ENCODE peak calls at places on chromosomes 7 and 10, in four cellular contexts. E is breast epithelium, S is K562, G is sigmoid colon. I is an unnamed sample. For H3K4me1, the result is how much of the 10 kb centered on the place peaks cover.

GRCh38 chr7:112453505-112454171 is 3.4 kb downstream of the IFRD1 start:
- DNase-seq in E (no peak), S (no peak), G (no peak), I (no peak)

GRCh38 chr10:32346551-32347362 is at the start of gene EPC1:
- DNase-seq in E (peak), S (peak), G (peak), I (peak)

GRCh38 chr10:132068431-132069121 is 2.8 kb downstream of the JAKMIP3 start:
- DNase-seq in E (no peak), S (no peak), G (no peak), I (peak)

GRCh38 chr10:21675157-21675796 is 141.2 kb downstream of the MLLT10 start:
- DNase-seq in E (no peak), S (peak), G (no peak), I (no peak)

GRCh38 chr7:89975577-89975976 is 178.7 kb upstream of the STEAP1 start:
- DNase-seq in E (no peak), S (no peak), G (no peak), I (no peak)

GRCh38 chr10:12186324-12186723 is 9.4 kb downstream of the NUDT5 start:
- DNase-seq in E (no peak), S (no peak), G (no peak), I (no peak)

GRCh38 chr7:78039791-78040776 is 241.5 kb downstream of the PHTF2 start:
- DNase-seq in E (no peak), S (peak), G (peak), I (no peak)

GRCh38 chr7:133698127-133698526 is 429.0 kb upstream of the LRGUK start:
- DNase-seq in E (no peak), S (no peak), G (no peak), I (no peak)

GRCh38 chr7:5143106-5143505 is 46.9 kb upstream of the WIPI2 start:
- DNase-seq in E (no peak), S (no peak), G (no peak), I (no peak)

GRCh38 chr10:71333154-71333887 is 14.3 kb downstream of the SLC29A3 start:
- DNase-seq in E (no peak), S (no peak), G (no peak), I (no peak)

GRCh38 chr7:26293569-26294308 is 2.1 kb downstream of the SNX10 start:
- DNase-seq in E (no peak), S (no peak), G (no peak), I (no peak)

GRCh38 chr10:71554671-71555070 is 158.0 kb downstream of the CDH23 start:
- DNase-seq in E (no peak), S (no peak), G (no peak), I (no peak)

GRCh38 chr7:123729217-123729578 is 19.6 kb downstream of the WASL start:
- DNase-seq in E (no peak), S (no peak), G (no peak), I (no peak)

GRCh38 chr7:123734498-123734897 is 14.3 kb downstream of the WASL start:
- DNase-seq in E (no peak), S (no peak), G (no peak), I (no peak)

GRCh38 chr7:123735539-123735938 is 13.3 kb downstream of the WASL start:
- DNase-seq in E (no peak), S (no peak), G (no peak), I (no peak)

GRCh38 chr7:123727071-123727837 is 21.5 kb downstream of the WASL start:
- DNase-seq in E (no peak), S (no peak), G (no peak), I (no peak)

DNA sequence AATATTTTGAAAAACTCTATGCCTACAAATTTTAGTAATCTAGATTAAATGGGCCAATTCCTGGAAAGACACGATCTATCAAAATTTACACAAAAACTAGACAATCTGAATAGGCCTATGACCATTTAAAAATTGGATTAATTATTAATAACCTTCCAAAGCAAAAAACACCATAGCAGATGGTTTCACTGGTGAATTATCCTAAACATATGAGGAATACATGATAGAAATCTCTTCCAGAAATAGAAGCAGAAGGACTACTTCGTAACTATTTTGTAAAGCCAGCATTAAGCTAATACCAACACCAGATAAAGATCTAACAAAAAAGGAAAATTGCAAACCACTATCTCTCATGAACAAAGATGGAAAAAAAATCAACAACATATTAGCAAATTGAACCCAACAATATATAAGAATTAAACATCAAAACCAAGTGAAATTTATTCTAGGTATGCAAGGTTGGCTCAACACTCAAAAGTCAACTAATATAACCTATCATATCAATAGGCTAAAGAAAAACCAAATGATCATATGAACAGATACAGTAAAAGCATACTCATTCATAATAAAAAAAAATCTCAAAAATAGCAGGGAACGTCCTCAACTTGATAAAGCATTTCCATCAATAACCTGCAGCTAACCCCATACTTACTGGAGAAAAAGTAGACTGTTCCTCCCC is 16.3 kb downstream of the WASL start:
- DNase-seq in E (no peak), S (no peak), G (no peak), I (no peak)
- H3K4me1 ChIP-seq in E (under half), S (under half), G (under half), I (under half)

GRCh38 chr10:82396886-82397285 is 521.9 kb downstream of the NRG3 start:
- DNase-seq in E (no peak), S (no peak), G (no peak), I (no peak)
- TF ChIP-seq CTCF in E (no peak), S (no peak), G (no peak), I (no peak)

GRCh38 chr7:28855538-28856217 is 102.5 kb downstream of the TRIL start:
- DNase-seq in E (no peak), S (peak), G (no peak), I (no peak)
- TF ChIP-seq POLR2AphosphoS5 in E (no peak), S (no peak), G (no peak), I (no peak)

GRCh38 chr7:126403040-126403439 is 849.7 kb downstream of the GRM8 start:
- DNase-seq in E (no peak), S (no peak), G (no peak), I (no peak)
- H3K4me1 ChIP-seq in E (under half), S (under half), G (under half), I (under half)

DNA sequence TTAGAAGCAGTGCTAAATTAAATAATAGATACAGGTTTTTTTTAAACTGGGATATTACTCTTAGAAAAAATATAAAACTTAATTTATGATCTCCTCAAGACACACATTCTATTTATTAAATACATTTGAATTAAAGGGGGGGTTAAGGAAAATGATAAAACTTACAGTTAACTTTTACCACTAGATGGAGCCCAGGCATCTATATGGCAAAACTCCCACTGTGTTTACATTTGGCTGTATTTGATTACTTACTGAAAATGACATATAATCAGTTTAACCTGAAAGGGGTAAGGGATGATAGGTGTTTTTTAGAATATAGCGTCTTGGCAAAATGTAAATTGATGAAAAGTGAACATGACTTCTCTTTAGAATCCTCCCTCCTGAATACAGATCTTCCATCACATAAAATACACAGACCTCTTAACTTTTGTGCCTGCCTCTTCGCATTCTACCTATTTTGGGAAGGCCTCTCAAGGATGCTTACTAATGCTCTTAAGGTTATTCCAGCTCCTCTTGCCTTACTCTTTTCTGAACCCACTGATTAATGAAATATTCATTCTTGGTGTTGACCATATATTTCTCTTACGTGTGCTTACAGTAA is 235.7 kb downstream of the AGMO start:
- DNase-seq in E (no peak), S (peak), G (no peak), I (no peak)
- TF ChIP-seq CTCF in E (no peak), S (no peak), G (peak), I (no peak)

I was measured in vagina.